ENCODE peak calls at places on chromosomes 11 and 22, in four cellular contexts. V, K, B and L are unnamed samples.

GRCh38 chr11:109939176-109939810 is 153.9 kb upstream of the ZC3H12C start:
- DNase-seq in B (no peak), K (peak), V (no peak), L (peak)

GRCh38 chr11:119782673-119783072 is 53.7 kb upstream of the NECTIN1 start:
- DNase-seq in B (no peak), V (peak), K (no peak), L (no peak)

GRCh38 chr22:38284042-38284402 is 11.2 kb upstream of the TMEM184B start:
- DNase-seq in V (no peak), K (peak), B (no peak), L (no peak)

GRCh38 chr11:68601147-68601546 is 83.2 kb upstream of the GAL start:
- DNase-seq in K (no peak), V (no peak), B (no peak), L (no peak)

GRCh38 chr22:27636716-27637503 is 164.6 kb downstream of the MN1 start:
- DNase-seq in V (no peak), B (no peak), K (no peak), L (no peak)

GRCh38 chr11:34027516-34028406 is 23.8 kb upstream of the CAPRIN1 start:
- DNase-seq in B (peak), V (no peak), K (no peak), L (no peak)

GRCh38 chr11:39239553-39239952 is 2219.9 kb downstream of the LRRC4C start:
- DNase-seq in K (no peak), V (no peak), B (no peak), L (no peak)

GRCh38 chr11:30016588-30017363 is at the start of gene KCNA4:
- DNase-seq in K (peak), V (peak), B (no peak), L (no peak)

GRCh38 chr22:29266564-29267461 is 968 bp downstream of the RHBDD3 start:
- DNase-seq in B (peak), V (no peak), K (peak), L (no peak)

GRCh38 chr11:284081-285020 is 4.6 kb upstream of the PGGHG start:
- DNase-seq in K (no peak), V (peak), B (no peak), L (no peak)

GRCh38 chr11:13205446-13205845 is 72.1 kb upstream of the BMAL1 start:
- DNase-seq in K (no peak), B (no peak), V (no peak), L (no peak)

GRCh38 chr22:20430641-20431519 is 6.7 kb downstream of the SCARF2 start:
- DNase-seq in B (no peak), K (no peak), V (peak), L (peak)
- TF ChIP-seq CTCF in B (peak), K (no peak), V (peak), L (peak)

GRCh38 chr22:43923191-43923590 is 414 bp upstream of the PNPLA3 start:
- DNase-seq in B (no peak), K (no peak), V (no peak), L (no peak)
- TF ChIP-seq CTCF in B (no peak), K (no peak), V (no peak), L (no peak)

DNA sequence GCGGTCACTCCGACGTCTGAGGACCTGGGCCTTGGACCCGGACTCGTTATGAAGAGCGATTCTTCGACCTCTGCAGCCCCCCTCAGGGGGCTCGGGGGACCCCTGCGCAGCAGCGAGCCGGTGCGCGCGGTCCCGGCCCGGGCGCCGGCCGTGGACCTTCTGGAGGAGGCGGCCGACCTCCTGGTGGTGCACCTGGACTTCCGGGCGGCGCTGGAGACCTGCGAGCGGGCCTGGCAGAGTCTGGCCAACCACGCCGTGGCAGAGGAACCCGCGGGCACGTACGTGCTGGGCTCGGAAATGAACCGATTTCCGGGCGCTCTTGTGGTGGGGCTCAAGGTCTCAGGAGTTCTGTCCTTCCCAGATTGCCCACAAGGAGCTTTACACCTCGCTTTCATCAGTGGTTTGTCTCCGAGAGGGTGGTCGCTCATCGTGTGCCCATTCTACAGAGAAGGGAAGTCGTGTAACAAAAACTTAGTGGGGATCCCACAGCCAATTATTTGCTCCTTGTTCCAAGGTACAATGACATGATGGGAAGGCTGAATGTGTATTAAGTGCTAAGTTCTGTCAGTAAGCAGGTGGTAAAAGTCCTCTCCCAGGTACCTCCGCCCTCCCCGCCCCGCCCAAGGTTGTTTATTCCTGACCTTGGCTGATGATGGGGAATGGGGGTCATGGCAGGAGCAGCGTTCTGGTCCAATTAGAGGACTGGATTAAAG is 695 bp downstream of the PEX26 start:
- DNase-seq in K (peak), V (peak), B (no peak), L (no peak)
- TF ChIP-seq CTCF in K (peak), V (no peak), B (no peak), L (no peak)

GRCh38 chr11:126059238-126059761 is 3.4 kb downstream of the CDON start:
- DNase-seq in K (peak), V (no peak), B (no peak), L (no peak)

GRCh38 chr11:126063510-126063858 is 818 bp upstream of the CDON start:
- DNase-seq in V (no peak), B (no peak), K (no peak), L (no peak)

GRCh38 chr11:126062679-126063509 is at the start of gene CDON:
- DNase-seq in B (peak), V (peak), K (peak), L (peak)

GRCh38 chr11:126060651-126061220 is 1.9 kb downstream of the CDON start:
- DNase-seq in B (no peak), K (no peak), V (no peak), L (no peak)

DNA sequence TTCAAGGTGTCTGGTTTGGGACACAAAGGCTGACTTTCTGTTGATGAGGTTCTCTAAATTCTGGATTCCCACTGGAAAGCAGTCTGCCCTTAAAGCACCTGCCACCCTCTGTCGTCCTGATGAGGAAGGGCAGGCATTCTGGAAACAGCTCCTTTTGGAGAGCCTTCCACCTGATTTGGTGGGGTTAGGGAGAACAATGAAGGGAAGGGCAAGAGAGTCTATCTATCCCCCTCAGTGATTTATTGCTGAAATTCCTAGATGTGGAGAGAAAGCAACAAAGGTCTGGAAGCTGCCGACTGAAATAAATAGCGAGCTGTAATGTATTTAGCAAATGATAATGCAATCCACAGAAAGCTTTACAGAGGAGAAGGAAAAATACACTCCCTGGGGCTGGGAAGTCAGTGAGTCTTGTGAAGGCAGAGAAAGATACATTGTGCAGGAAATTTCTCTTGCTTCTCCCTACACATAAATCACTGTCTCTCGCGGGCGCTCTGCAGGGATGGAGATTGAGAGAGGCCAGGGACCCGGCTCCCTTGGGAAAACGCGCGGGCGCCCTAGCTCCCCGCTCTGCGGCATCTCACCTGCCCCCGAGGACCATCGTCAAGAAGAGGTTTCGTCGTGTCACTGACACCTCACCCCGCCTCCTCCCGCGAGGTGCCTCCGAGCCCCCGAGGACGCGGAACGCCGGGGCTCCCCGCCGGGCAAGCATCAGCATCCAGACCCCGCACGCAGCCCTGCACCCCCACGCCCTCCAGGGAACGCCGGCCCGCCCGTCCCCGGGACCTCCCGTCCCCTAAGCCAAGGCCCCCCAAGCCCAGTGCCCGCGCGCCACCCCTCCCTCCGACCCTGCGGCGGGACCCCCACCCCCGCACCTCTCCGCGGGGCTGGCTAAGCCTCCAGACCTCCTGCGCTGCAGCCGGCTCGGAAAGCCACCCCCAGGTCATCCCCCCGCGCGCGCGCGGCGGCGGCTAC is 673 bp downstream of the CDON start:
- DNase-seq in V (peak), B (no peak), K (peak), L (no peak)
- TF ChIP-seq CTCF in V (peak), B (peak), K (peak), L (peak)

GRCh38 chr11:86418929-86419328 is 44.2 kb downstream of the CCDC81 start:
- DNase-seq in K (no peak), B (no peak), V (no peak), L (no peak)
- TF ChIP-seq CTCF in K (peak), B (peak), V (no peak), L (peak)

GRCh38 chr11:75387742-75388294 is 11.5 kb upstream of the RPS3 start:
- DNase-seq in B (no peak), K (no peak), V (no peak), L (no peak)
- TF ChIP-seq CTCF in B (no peak), K (no peak), V (no peak), L (no peak)